ENCODE peak calls at places on chromosomes 1 and 21, in eight cellular contexts. U is CD4-positive, CD25-positive, alpha-beta regulatory T cell; R is uterus; P is Karpas-422; Y is lung; V is aorta; T is trophoblast cell; X is neuronal stem cell. F is an unnamed sample. For H3K4me1 and H3K36me3, the result is how much of the 10 kb centered on the place peaks cover.

GRCh38 chr1:178107823-178108222 is 13.9 kb downstream of the RASAL2 start:
- DNase-seq in U (no peak), R (no peak), P (no peak), Y (no peak), V (no peak), T (no peak), X (no peak), F (no peak)

GRCh38 chr1:70436617-70437236 is 25.7 kb downstream of the CTH start:
- DNase-seq in U (no peak), R (peak), P (peak), Y (no peak), V (no peak), T (peak), X (no peak), F (no peak)

GRCh38 chr1:43669878-43670277 is 19.9 kb downstream of the KDM4A start:
- DNase-seq in U (no peak), R (no peak), P (no peak), Y (no peak), V (no peak), T (no peak), X (no peak), F (no peak)

GRCh38 chr1:54406339-54407181 is at the start of gene SSBP3:
- DNase-seq in U (peak), R (peak), P (peak), Y (peak), V (peak), T (peak), X (peak), F (peak)

GRCh38 chr1:79472067-79472656 is 465.6 kb upstream of the ADGRL4 start:
- DNase-seq in U (no peak), R (no peak), P (no peak), Y (no peak), V (no peak), T (no peak), X (no peak), F (no peak)

GRCh38 chr1:75203415-75204277 is 69.5 kb downstream of the LHX8 start:
- DNase-seq in U (no peak), R (no peak), P (peak), Y (no peak), V (no peak), T (peak), X (peak), F (no peak)

GRCh38 chr1:24584103-24584764 is 28.3 kb downstream of the NCMAP start:
- DNase-seq in U (no peak), R (no peak), P (no peak), Y (peak), V (no peak), T (no peak), X (no peak), F (no peak)

GRCh38 chr1:111621050-111621449 is 1.5 kb downstream of the RAP1A start:
- DNase-seq in U (no peak), R (no peak), P (no peak), Y (no peak), V (no peak), T (no peak), X (no peak), F (peak)

GRCh38 chr21:45406801-45407628 is 2.0 kb downstream of the COL18A1 start:
- DNase-seq in U (no peak), R (no peak), P (no peak), Y (no peak), V (peak), T (no peak), X (no peak), F (no peak)

GRCh38 chr21:46109251-46110221 is 11.6 kb downstream of the COL6A2 start:
- DNase-seq in U (no peak), R (no peak), P (peak), Y (peak), V (peak), T (no peak), X (no peak), F (no peak)

GRCh38 chr1:1631793-1632420 is at the start of gene MMP23B:
- DNase-seq in U (no peak), R (no peak), P (no peak), Y (peak), V (peak), T (no peak), X (no peak), F (no peak)

GRCh38 chr1:235011599-235012435 is 116.8 kb downstream of the TOMM20 start:
- DNase-seq in U (peak), R (peak), P (peak), Y (peak), V (peak), T (peak), X (no peak), F (peak)

GRCh38 chr21:32658524-32658923 is 46.3 kb upstream of the CFAP298 start:
- DNase-seq in U (no peak), R (no peak), P (no peak), Y (no peak), V (no peak), T (no peak), X (no peak), F (no peak)

GRCh38 chr1:94050263-94050662 is 70.7 kb downstream of the ABCA4 start:
- DNase-seq in U (no peak), R (no peak), P (no peak), Y (no peak), V (no peak), T (peak), X (no peak), F (no peak)

GRCh38 chr21:29230541-29231275 is 68.0 kb upstream of the BACH1 start:
- DNase-seq in U (no peak), R (no peak), P (no peak), Y (no peak), V (no peak), T (peak), X (no peak), F (no peak)

GRCh38 chr1:201275266-201275666 is 8.0 kb upstream of the PKP1 start:
- DNase-seq in U (no peak), R (no peak), P (no peak), Y (no peak), V (peak), T (peak), X (no peak), F (no peak)

GRCh38 chr1:34364376-34364775 is 187.7 kb downstream of the C1orf94 start:
- DNase-seq in U (no peak), R (no peak), P (no peak), Y (peak), V (no peak), T (no peak), X (no peak), F (no peak)

GRCh38 chr1:231879296-231879695 is 252.7 kb downstream of the DISC1 start:
- DNase-seq in U (no peak), R (no peak), P (no peak), Y (no peak), V (no peak), T (no peak), X (no peak), F (no peak)

GRCh38 chr1:54253480-54253879 is 53.5 kb downstream of the MRPL37 start:
- DNase-seq in U (no peak), R (no peak), P (no peak), Y (no peak), V (no peak), T (no peak), X (no peak), F (no peak)

GRCh38 chr1:115069626-115070308 is 19.5 kb downstream of the TSPAN2 start:
- DNase-seq in U (no peak), R (no peak), P (no peak), Y (no peak), V (no peak), T (no peak), X (no peak), F (no peak)

GRCh38 chr1:93576346-93576745 is 105.3 kb downstream of the BCAR3 start:
- DNase-seq in U (no peak), R (no peak), P (no peak), Y (no peak), V (no peak), T (no peak), X (no peak), F (no peak)

GRCh38 chr1:110040548-110040947 is 6.1 kb downstream of the STRIP1 start:
- DNase-seq in U (no peak), R (no peak), P (no peak), Y (no peak), V (no peak), T (no peak), X (no peak), F (no peak)

GRCh38 chr1:155307247-155307740 is 1.4 kb upstream of the FDPS start:
- DNase-seq in U (no peak), R (no peak), P (peak), Y (no peak), V (no peak), T (peak), X (no peak), F (no peak)

GRCh38 chr1:53577141-53578100 is 118.2 kb downstream of the DMRTB1 start:
- DNase-seq in U (no peak), R (peak), P (peak), Y (no peak), V (peak), T (no peak), X (no peak), F (no peak)

GRCh38 chr21:15943009-15943666 is 213.4 kb downstream of the USP25 start:
- DNase-seq in U (no peak), R (no peak), P (no peak), Y (no peak), V (no peak), T (no peak), X (no peak), F (no peak)

GRCh38 chr1:59979551-59980070 is 53.0 kb upstream of the CYP2J2 start:
- DNase-seq in U (no peak), R (peak), P (no peak), Y (no peak), V (no peak), T (no peak), X (no peak), F (no peak)

GRCh38 chr1:180117764-180118116 is 36.9 kb upstream of the QSOX1 start:
- DNase-seq in U (no peak), R (peak), P (no peak), Y (no peak), V (no peak), T (no peak), X (no peak), F (no peak)

GRCh38 chr1:190022709-190023108 is 455.0 kb downstream of the BRINP3 start:
- DNase-seq in U (no peak), R (no peak), P (no peak), Y (no peak), V (no peak), T (no peak), X (no peak), F (no peak)

GRCh38 chr1:248324468-248324867 is at the start of gene OR2M7:
- DNase-seq in U (no peak), R (no peak), P (no peak), Y (no peak), V (no peak), T (no peak), X (no peak), F (no peak)

GRCh38 chr1:56502700-56503245 is 76.6 kb downstream of the PLPP3 start:
- DNase-seq in U (no peak), R (no peak), P (no peak), Y (no peak), V (no peak), T (peak), X (no peak), F (no peak)

GRCh38 chr1:244012232-244012631 is 38.9 kb upstream of the ZBTB18 start:
- DNase-seq in U (no peak), R (peak), P (no peak), Y (no peak), V (no peak), T (no peak), X (no peak), F (no peak)

GRCh38 chr1:70331962-70332361 is 22.6 kb downstream of the ANKRD13C start:
- DNase-seq in U (no peak), R (no peak), P (no peak), Y (no peak), V (no peak), T (no peak), X (no peak), F (no peak)

GRCh38 chr21:38219049-38219628 is 37.7 kb upstream of the KCNJ15 start:
- DNase-seq in U (peak), R (peak), P (peak), Y (peak), V (peak), T (peak), X (peak), F (peak)

GRCh38 chr1:89546082-89546889 is 21.7 kb downstream of the LRRC8B start:
- DNase-seq in U (no peak), R (no peak), P (peak), Y (no peak), V (no peak), T (peak), X (no peak), F (no peak)

GRCh38 chr1:41362749-41363631 is 1.8 kb downstream of the FOXO6 start:
- DNase-seq in U (no peak), R (no peak), P (no peak), Y (no peak), V (no peak), T (no peak), X (no peak), F (no peak)

GRCh38 chr1:55815745-55816455 is 600.7 kb upstream of the USP24 start:
- DNase-seq in U (no peak), R (no peak), P (no peak), Y (no peak), V (no peak), T (no peak), X (no peak), F (no peak)

GRCh38 chr1:35377553-35377952 is 109.0 kb downstream of the ZMYM4 start:
- DNase-seq in U (no peak), R (no peak), P (no peak), Y (no peak), V (no peak), T (no peak), X (no peak), F (no peak)

GRCh38 chr1:247370786-247371732 is 39.4 kb upstream of the ZNF496 start:
- DNase-seq in U (no peak), R (no peak), P (no peak), Y (no peak), V (no peak), T (no peak), X (no peak), F (no peak)

GRCh38 chr1:222335586-222335985 is 212.3 kb downstream of the HHIPL2 start:
- DNase-seq in U (no peak), R (no peak), P (no peak), Y (no peak), V (no peak), T (no peak), X (no peak), F (no peak)

GRCh38 chr1:164780111-164780510 is 221.1 kb downstream of the PBX1 start:
- DNase-seq in U (no peak), R (no peak), P (no peak), Y (no peak), V (no peak), T (no peak), X (no peak), F (no peak)
- H3K4me1 ChIP-seq in U (under half), R (under half), P (under half), Y (under half), V (under half), T (under half), X (under half), F (under half)

GRCh38 chr1:67735806-67736627 is 51.0 kb downstream of the GADD45A start:
- DNase-seq in U (peak), R (peak), P (peak), Y (peak), V (peak), T (peak), X (no peak), F (peak)

GRCh38 chr1:67738401-67738800 is 53.4 kb downstream of the GADD45A start:
- DNase-seq in U (no peak), R (no peak), P (no peak), Y (no peak), V (no peak), T (peak), X (no peak), F (no peak)

GRCh38 chr1:67735220-67735619 is 50.2 kb downstream of the GADD45A start:
- DNase-seq in U (no peak), R (no peak), P (no peak), Y (no peak), V (no peak), T (no peak), X (no peak), F (no peak)

GRCh38 chr1:67737875-67738274 is 52.9 kb downstream of the GADD45A start:
- DNase-seq in U (no peak), R (no peak), P (no peak), Y (no peak), V (no peak), T (no peak), X (no peak), F (no peak)

GRCh38 chr1:67736750-67737149 is 51.7 kb downstream of the GADD45A start:
- DNase-seq in U (no peak), R (no peak), P (no peak), Y (no peak), V (no peak), T (no peak), X (no peak), F (no peak)
- H3K4me3 ChIP-seq in U (peak), R (no peak), P (peak), Y (no peak), V (no peak), T (no peak), X (no peak), F (peak)

DNA sequence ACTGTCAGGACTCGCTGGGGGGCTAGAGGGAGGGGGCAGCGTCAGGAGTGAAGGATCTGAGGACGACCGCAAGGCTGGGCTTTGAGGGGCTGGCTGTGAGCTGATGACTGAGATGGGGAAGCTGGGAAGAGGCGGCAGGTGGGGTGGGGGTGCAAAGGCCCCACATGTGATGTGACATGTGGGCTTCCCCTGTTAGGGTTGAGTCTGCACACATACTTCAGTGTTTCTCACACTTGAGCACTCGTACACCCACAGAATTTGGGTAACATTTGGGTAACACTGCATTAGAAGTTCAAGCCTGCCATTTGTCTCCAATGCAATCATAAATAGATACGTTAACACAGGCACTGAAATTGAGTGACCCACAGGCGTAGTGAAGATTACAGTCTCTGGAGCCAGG is 16.2 kb downstream of the COL16A1 start:
- DNase-seq in U (no peak), R (no peak), P (no peak), Y (no peak), V (no peak), T (no peak), X (no peak), F (no peak)
- H3K36me3 ChIP-seq in U (under half), R (under half), P (under half), Y (under half), V (under half), T (under half), X (under half), F (under half)

GRCh38 chr1:167685844-167686243 is 35.9 kb upstream of the MPZL1 start:
- DNase-seq in U (no peak), R (no peak), P (peak), Y (no peak), V (no peak), T (no peak), X (no peak), F (no peak)
- H3K4me1 ChIP-seq in U (under half), R (under half), P (half or more), Y (under half), V (under half), T (under half), X (under half), F (under half)

DNA sequence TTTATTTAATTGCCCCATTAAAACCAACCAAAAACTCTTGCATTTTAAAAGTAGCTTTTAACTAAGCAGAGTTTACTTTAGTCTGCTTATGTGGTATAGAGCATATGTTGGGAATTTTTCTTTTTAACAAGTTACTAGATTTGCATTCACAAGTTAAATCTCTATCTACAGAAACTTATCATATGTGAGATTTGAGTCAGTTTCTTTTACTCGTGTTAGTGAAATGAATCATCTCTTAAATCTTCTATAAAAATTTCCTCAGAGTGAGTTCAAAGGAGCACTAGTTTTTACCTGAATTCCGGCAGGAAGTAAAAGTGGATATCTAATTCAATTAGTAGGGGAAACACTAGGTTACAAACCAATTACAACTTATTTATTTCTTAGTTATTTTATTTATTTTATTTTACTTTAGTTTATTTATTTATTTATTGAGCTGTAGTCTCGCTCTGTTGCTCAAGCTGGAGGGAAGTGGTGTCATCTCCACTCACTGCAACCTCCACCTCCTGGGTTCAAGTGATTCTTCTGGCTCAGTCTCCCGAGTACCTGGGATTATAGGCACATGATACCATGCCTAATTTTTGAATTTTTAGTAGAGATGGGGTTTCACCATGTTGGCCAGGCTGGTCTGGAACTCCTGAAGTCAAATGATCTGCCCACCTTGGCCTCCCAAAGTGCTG is 1609.6 kb upstream of the B3GALT2 start:
- DNase-seq in U (no peak), R (no peak), P (no peak), Y (no peak), V (no peak), T (no peak), X (no peak), F (no peak)
- H3K4me3 ChIP-seq in U (no peak), R (no peak), P (no peak), Y (no peak), V (no peak), T (no peak), X (no peak), F (no peak)

GRCh38 chr1:27293915-27294314 is 28.0 kb upstream of the TMEM222 start:
- DNase-seq in U (no peak), R (no peak), P (no peak), Y (no peak), V (no peak), T (no peak), X (no peak), F (no peak)

GRCh38 chr1:27296773-27297214 is 25.2 kb upstream of the TMEM222 start:
- DNase-seq in U (peak), R (peak), P (peak), Y (peak), V (peak), T (peak), X (peak), F (peak)

GRCh38 chr1:27297903-27298302 is 24.1 kb upstream of the TMEM222 start:
- DNase-seq in U (no peak), R (no peak), P (no peak), Y (no peak), V (no peak), T (no peak), X (no peak), F (no peak)

GRCh38 chr1:27290586-27290985 is 31.4 kb upstream of the TMEM222 start:
- DNase-seq in U (no peak), R (no peak), P (no peak), Y (no peak), V (no peak), T (no peak), X (no peak), F (no peak)

DNA sequence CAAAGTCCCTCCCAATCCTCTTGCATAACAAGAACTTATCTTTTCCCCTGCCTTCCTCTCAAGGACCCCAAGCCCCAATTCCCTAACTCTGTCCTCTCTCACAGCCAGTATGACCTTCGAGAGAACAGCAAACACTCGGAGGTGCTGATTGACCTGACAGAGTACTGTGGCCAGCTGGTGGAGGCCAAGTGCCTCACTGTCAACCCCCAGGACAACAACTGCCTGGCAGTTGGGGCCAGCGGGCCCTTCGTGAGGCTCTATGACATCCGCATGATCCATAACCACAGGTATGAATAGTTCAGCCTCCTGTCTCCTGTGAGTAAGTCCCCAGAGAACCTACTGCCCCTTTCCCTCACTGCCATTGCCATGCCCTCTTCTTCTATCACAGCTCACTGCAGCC is 29.9 kb upstream of the TMEM222 start:
- DNase-seq in U (no peak), R (no peak), P (no peak), Y (peak), V (no peak), T (no peak), X (no peak), F (no peak)
- H3K36me3 ChIP-seq in U (half or more), R (under half), P (under half), Y (under half), V (under half), T (under half), X (under half), F (under half)